ENCODE peak calls at places on chromosome 12, in four cellular contexts. O is fibroblast of pulmonary artery, P is IMR-90, R is retinal pigment epithelial cell. Q is an unnamed sample.

GRCh38 chr12:105053116-105053572 is 31.1 kb downstream of the ALDH1L2 start:
- DNase-seq in P (peak), O (peak), R (no peak), Q (peak)

GRCh38 chr12:94678396-94678795 is 28.0 kb upstream of the TMCC3 start:
- DNase-seq in O (no peak), P (no peak), R (no peak), Q (no peak)

GRCh38 chr12:12786716-12787601 is 1.5 kb downstream of the APOLD1 start:
- DNase-seq in O (peak), P (peak), R (peak), Q (peak)

GRCh38 chr12:54215990-54216579 is 27.3 kb upstream of the SMUG1 start:
- DNase-seq in R (no peak), P (no peak), O (no peak), Q (no peak)

GRCh38 chr12:12016284-12017100 is 54.2 kb upstream of the BCL2L14 start:
- DNase-seq in P (no peak), O (peak), R (no peak), Q (no peak)

GRCh38 chr12:81998761-81999378 is 239.7 kb upstream of the PPFIA2 start:
- DNase-seq in O (peak), R (peak), P (no peak), Q (no peak)

GRCh38 chr12:53208877-53209463 is 1.9 kb upstream of the ITGB7 start:
- DNase-seq in O (no peak), R (no peak), P (no peak), Q (no peak)

GRCh38 chr12:27970391-27970980 is 2.0 kb downstream of the PTHLH start:
- DNase-seq in O (no peak), P (peak), R (no peak), Q (peak)

GRCh38 chr12:32726286-32726685 is 29.4 kb downstream of the YARS2 start:
- DNase-seq in R (no peak), O (no peak), P (no peak), Q (no peak)

GRCh38 chr12:119841433-119842210 is 35.5 kb downstream of the CIT start:
- DNase-seq in P (peak), R (no peak), O (peak), Q (peak)

GRCh38 chr12:109760930-109761630 is 47.5 kb downstream of the FAM222A start:
- DNase-seq in O (no peak), P (no peak), R (no peak), Q (no peak)

GRCh38 chr12:104218935-104219334 is 3.4 kb downstream of the TXNRD1 start:
- DNase-seq in O (peak), R (peak), P (peak), Q (peak)

GRCh38 chr12:113658030-113658655 is 186.5 kb upstream of the LHX5 start:
- DNase-seq in P (no peak), R (no peak), O (peak), Q (no peak)

GRCh38 chr12:113655479-113655878 is 183.8 kb upstream of the LHX5 start:
- DNase-seq in O (no peak), P (no peak), R (no peak), Q (no peak)

GRCh38 chr12:113659416-113659815 is 187.7 kb upstream of the LHX5 start:
- DNase-seq in R (no peak), O (no peak), P (no peak), Q (no peak)

GRCh38 chr12:113659015-113659414 is 187.3 kb upstream of the LHX5 start:
- DNase-seq in P (no peak), O (no peak), R (no peak), Q (no peak)

GRCh38 chr12:113655919-113656318 is 184.2 kb upstream of the LHX5 start:
- DNase-seq in R (no peak), O (no peak), P (no peak), Q (no peak)
- TF ChIP-seq CTCF in R (no peak), O (no peak), P (no peak), Q (no peak)

GRCh38 chr12:116435984-116436383 is 123.2 kb upstream of the MAP1LC3B2 start:
- DNase-seq in R (no peak), P (no peak), O (no peak), Q (no peak)

GRCh38 chr12:116431677-116432300 is 127.4 kb upstream of the MAP1LC3B2 start:
- DNase-seq in R (no peak), O (no peak), P (no peak), Q (no peak)

GRCh38 chr12:116436561-116437249 is 122.5 kb upstream of the MAP1LC3B2 start:
- DNase-seq in O (no peak), P (no peak), R (no peak), Q (no peak)

GRCh38 chr12:116432321-116432750 is 126.8 kb upstream of the MAP1LC3B2 start:
- DNase-seq in R (no peak), O (peak), P (peak), Q (peak)

GRCh38 chr12:116434155-116435065 is 124.8 kb upstream of the MAP1LC3B2 start:
- DNase-seq in R (peak), P (peak), O (peak), Q (peak)
- H3K4me3 ChIP-seq in R (peak), P (peak), O (peak), Q (peak)

DNA sequence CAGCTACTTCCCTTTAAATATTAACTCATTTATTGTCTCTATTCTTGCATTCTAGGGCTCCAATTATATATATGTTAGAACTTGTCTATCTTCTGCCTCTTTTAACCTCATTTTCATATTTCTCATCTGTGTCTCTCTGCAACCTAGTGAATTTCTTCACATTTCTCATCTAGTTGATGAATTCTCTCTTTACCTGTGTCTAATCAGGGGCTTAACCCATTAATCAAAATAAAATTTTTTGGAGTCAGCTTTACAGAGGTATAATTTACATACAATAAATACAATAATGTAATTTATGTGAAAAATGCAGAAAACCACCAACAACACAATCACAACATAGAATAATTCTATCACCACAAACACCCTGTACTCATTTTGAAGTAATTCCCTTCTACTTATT is 255.2 kb downstream of the SOX5 start:
- DNase-seq in O (no peak), R (no peak), P (no peak), Q (no peak)
- TF ChIP-seq CTCF in O (no peak), R (no peak), P (no peak), Q (no peak)

GRCh38 chr12:25976289-25976688 is 17.8 kb downstream of the RASSF8 start:
- DNase-seq in R (no peak), O (no peak), P (no peak), Q (no peak)

GRCh38 chr12:25979059-25979458 is 20.6 kb downstream of the RASSF8 start:
- DNase-seq in P (no peak), O (no peak), R (no peak), Q (no peak)

GRCh38 chr12:25975682-25976081 is 17.2 kb downstream of the RASSF8 start:
- DNase-seq in P (no peak), O (no peak), R (no peak), Q (no peak)

GRCh38 chr12:25975179-25975578 is 16.7 kb downstream of the RASSF8 start:
- DNase-seq in R (no peak), P (no peak), O (no peak), Q (no peak)

DNA sequence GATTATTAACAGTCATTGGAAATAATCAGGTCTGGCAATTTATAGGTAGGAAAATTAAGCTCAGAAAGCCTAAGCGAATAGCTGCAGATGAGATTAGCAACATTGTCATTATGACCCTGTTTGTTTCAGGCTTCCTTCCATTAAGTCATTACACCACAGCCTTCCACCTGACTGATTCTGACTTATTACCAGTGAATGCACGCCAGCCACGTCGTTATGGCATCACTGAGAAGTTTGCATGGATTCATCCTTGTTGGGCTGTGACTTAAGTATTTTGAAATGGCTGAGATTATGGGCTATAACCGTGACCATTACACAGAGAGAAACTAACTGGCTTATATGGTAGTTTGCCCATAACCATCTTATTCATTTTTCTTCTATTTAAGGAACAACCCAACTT is 18.6 kb downstream of the RASSF8 start:
- DNase-seq in O (no peak), R (peak), P (peak), Q (no peak)
- H3K4me3 ChIP-seq in O (no peak), R (peak), P (no peak), Q (no peak)

GRCh38 chr12:57325395-57325794 is 74.4 kb upstream of the STAC3 start:
- DNase-seq in P (no peak), R (no peak), O (no peak), Q (no peak)

GRCh38 chr12:57315681-57316080 is 64.7 kb upstream of the STAC3 start:
- DNase-seq in R (no peak), P (no peak), O (no peak), Q (no peak)

GRCh38 chr12:57319678-57320469 is 68.9 kb upstream of the STAC3 start:
- DNase-seq in R (no peak), O (no peak), P (no peak), Q (no peak)

GRCh38 chr12:57323402-57323801 is 72.4 kb upstream of the STAC3 start:
- DNase-seq in O (no peak), P (no peak), R (no peak), Q (no peak)

DNA sequence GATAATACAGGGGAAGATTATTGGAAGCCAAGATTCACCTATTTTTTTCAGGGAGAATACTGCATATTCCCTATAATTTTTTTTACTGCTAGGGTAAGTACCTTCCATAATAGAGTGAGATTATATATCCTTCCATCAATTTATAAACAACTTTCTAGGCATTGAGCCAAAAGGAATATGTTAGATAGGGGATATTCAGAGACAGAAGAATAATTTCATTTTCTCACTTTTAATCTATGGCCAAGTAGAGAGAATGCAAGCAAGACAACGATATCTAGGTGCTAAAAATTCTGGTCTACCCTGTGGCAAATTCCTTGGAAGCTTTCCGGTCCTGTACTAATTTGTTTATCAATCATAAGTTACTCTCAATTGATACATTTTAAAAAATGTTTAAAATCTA is 69.7 kb upstream of the STAC3 start:
- DNase-seq in O (no peak), R (no peak), P (peak), Q (no peak)
- TF ChIP-seq CTCF in O (no peak), R (no peak), P (no peak), Q (no peak)

GRCh38 chr12:122528582-122528981 is 1.5 kb downstream of the KNTC1 start:
- DNase-seq in P (no peak), R (no peak), O (no peak), Q (no peak)
- H3K4me3 ChIP-seq in P (no peak), R (no peak), O (no peak), Q (no peak)

GRCh38 chr12:77760271-77761025 is 70.2 kb upstream of the NAV3 start:
- DNase-seq in O (no peak), P (no peak), R (no peak), Q (no peak)
- TF ChIP-seq CTCF in O (no peak), P (no peak), R (no peak), Q (no peak)

DNA sequence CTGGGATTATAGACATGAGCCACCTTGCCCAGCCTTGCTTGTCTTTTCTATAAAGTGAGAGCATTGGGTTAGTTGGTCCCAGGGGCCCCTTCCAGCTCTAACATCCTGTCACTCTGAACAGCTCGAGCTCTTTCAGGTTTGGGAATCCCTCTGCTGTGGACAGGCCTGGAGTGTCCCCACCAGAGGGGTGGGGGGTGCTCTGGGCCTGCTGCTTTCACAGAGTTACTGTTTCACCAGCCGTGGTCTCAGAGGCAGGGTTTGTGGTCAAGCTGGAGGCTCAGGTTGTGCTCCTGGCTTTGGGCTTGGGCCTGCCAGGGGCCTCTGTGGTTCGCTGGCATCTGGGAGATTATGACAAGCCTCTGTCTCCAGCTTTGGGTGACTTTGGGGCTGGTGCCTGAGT is 59.7 kb downstream of the FBXL14 start:
- DNase-seq in R (no peak), P (no peak), O (no peak), Q (no peak)
- H3K4me3 ChIP-seq in R (no peak), P (no peak), O (no peak), Q (no peak)

GRCh38 chr12:91513354-91513753 is 330.7 kb upstream of the DCN start:
- DNase-seq in O (no peak), P (no peak), R (no peak), Q (peak)
- TF ChIP-seq CTCF in O (no peak), P (no peak), R (no peak), Q (no peak)